ENCODE peak calls at places on chromosome 9, in five cellular contexts. U is T follicular helper cell, Z is IMR-90, K is H7, F is ovary. N is an unnamed sample.

GRCh38 chr9:4334439-4334838 is 34.6 kb upstream of the GLIS3 start:
- DNase-seq in U (no peak), Z (peak; percentile 8), K (no peak), F (no peak), N (peak; percentile 68)

GRCh38 chr9:75490326-75490725 is 400.1 kb upstream of the PCSK5 start:
- DNase-seq in U (no peak), Z (no peak), K (no peak), F (no peak), N (no peak)

GRCh38 chr9:82223442-82223841 is 234.9 kb downstream of the SPATA31D1 start:
- DNase-seq in U (no peak), Z (peak; percentile 89), K (no peak), F (no peak), N (no peak)

GRCh38 chr9:129863059-129863690 is 27.9 kb downstream of the USP20 start:
- DNase-seq in U (peak; percentile 45), Z (peak; percentile 81), K (no peak), F (no peak), N (no peak)

GRCh38 chr9:131418143-131419028 is 24.5 kb downstream of the PRRC2B start:
- DNase-seq in U (no peak), Z (peak; percentile 41), K (peak; percentile 63), F (no peak), N (no peak)

GRCh38 chr9:99822096-99822595 is 461 bp downstream of the NR4A3 start:
- DNase-seq in U (no peak), Z (no peak), K (no peak), F (no peak), N (peak; percentile 72)

GRCh38 chr9:89844535-89844934 is 239.7 kb downstream of the GADD45G start:
- DNase-seq in U (no peak), Z (no peak), K (no peak), F (no peak), N (no peak)

GRCh38 chr9:99489043-99489378 is 266.9 kb downstream of the SEC61B start:
- DNase-seq in U (no peak), Z (peak; percentile 83), K (no peak), F (no peak), N (no peak)

GRCh38 chr9:28774433-28775029 is 1201.2 kb upstream of the C9orf72 start:
- DNase-seq in U (no peak), Z (peak; percentile 0), K (peak; percentile 20), F (no peak), N (no peak)

GRCh38 chr9:109448223-109448622 is 49.9 kb downstream of the PTPN3 start:
- DNase-seq in U (no peak), Z (peak; percentile 71), K (no peak), F (no peak), N (no peak)

GRCh38 chr9:13805566-13805965 is 508.4 kb downstream of the NFIB start:
- DNase-seq in U (no peak), Z (peak; percentile 57), K (no peak), F (no peak), N (no peak)

GRCh38 chr9:125558453-125559084 is 148.4 kb downstream of the MAPKAP1 start:
- DNase-seq in U (peak; percentile 22), Z (peak; percentile 83), K (peak; percentile 61), F (peak; percentile 52), N (no peak)

GRCh38 chr9:98781588-98782383 is 14.6 kb downstream of the ANKS6 start:
- DNase-seq in U (no peak), Z (no peak), K (no peak), F (no peak), N (no peak)

GRCh38 chr9:479316-479715 is 264.7 kb downstream of the DOCK8 start:
- DNase-seq in U (no peak), Z (no peak), K (no peak), F (no peak), N (no peak)